ENCODE peak calls at places on chromosomes 13 and 19, in ten cellular contexts. One of them, this sample, is unnamed.

GRCh38 chr19:40165362-40165937 is 25.8 kb upstream of the MAP3K10 start:
- DNase-seq in adrenal gland: peak; percentile 54
- DNase-seq in esophagus squamous epithelium: no peak
- DNase-seq in uterus: no peak
- DNase-seq in AG09309: no peak
- DNase-seq in mucosa of descending colon: peak; percentile 65
- DNase-seq in IMR-90: no peak
- DNase-seq in lower lobe of right lung: peak; percentile 56
- DNase-seq in fibroblast of mammary gland: peak; percentile 40
- DNase-seq in epithelial cell of esophagus: peak; percentile 43
- DNase-seq in this sample: peak; percentile 45

GRCh38 chr19:45322744-45323281 is at the start of gene CKM:
- DNase-seq in esophagus squamous epithelium: no peak
- DNase-seq in epithelial cell of esophagus: no peak
- DNase-seq in AG09309: no peak
- DNase-seq in IMR-90: no peak
- DNase-seq in adrenal gland: no peak
- DNase-seq in uterus: no peak
- DNase-seq in mucosa of descending colon: no peak
- DNase-seq in lower lobe of right lung: no peak
- DNase-seq in fibroblast of mammary gland: no peak
- DNase-seq in this sample: no peak

GRCh38 chr13:22012676-22013075 is 341.8 kb downstream of the FGF9 start:
- DNase-seq in mucosa of descending colon: no peak
- DNase-seq in IMR-90: no peak
- DNase-seq in epithelial cell of esophagus: no peak
- DNase-seq in AG09309: no peak
- DNase-seq in adrenal gland: no peak
- DNase-seq in esophagus squamous epithelium: no peak
- DNase-seq in uterus: no peak
- DNase-seq in fibroblast of mammary gland: no peak
- DNase-seq in lower lobe of right lung: no peak
- DNase-seq in this sample: no peak

GRCh38 chr19:22918221-22918620 is 84.8 kb downstream of the ZNF728 start:
- DNase-seq in lower lobe of right lung: no peak
- DNase-seq in fibroblast of mammary gland: no peak
- DNase-seq in adrenal gland: no peak
- DNase-seq in esophagus squamous epithelium: no peak
- DNase-seq in uterus: no peak
- DNase-seq in AG09309: no peak
- DNase-seq in epithelial cell of esophagus: no peak
- DNase-seq in IMR-90: no peak
- DNase-seq in mucosa of descending colon: no peak
- DNase-seq in this sample: no peak

GRCh38 chr13:54637377-54637776 is 1608.8 kb downstream of the OLFM4 start:
- DNase-seq in AG09309: no peak
- DNase-seq in IMR-90: no peak
- DNase-seq in mucosa of descending colon: no peak
- DNase-seq in uterus: no peak
- DNase-seq in lower lobe of right lung: no peak
- DNase-seq in esophagus squamous epithelium: no peak
- DNase-seq in epithelial cell of esophagus: peak; percentile 30
- DNase-seq in fibroblast of mammary gland: no peak
- DNase-seq in adrenal gland: no peak
- DNase-seq in this sample: no peak

GRCh38 chr13:99542788-99543406 is 41.6 kb downstream of the TM9SF2 start:
- DNase-seq in AG09309: no peak
- DNase-seq in lower lobe of right lung: no peak
- DNase-seq in fibroblast of mammary gland: no peak
- DNase-seq in epithelial cell of esophagus: no peak
- DNase-seq in uterus: no peak
- DNase-seq in adrenal gland: peak; percentile 11
- DNase-seq in esophagus squamous epithelium: peak; percentile 4
- DNase-seq in mucosa of descending colon: no peak
- DNase-seq in IMR-90: no peak
- DNase-seq in this sample: no peak

GRCh38 chr19:9850235-9850959 is 15.3 kb downstream of the PIN1 start:
- DNase-seq in lower lobe of right lung: no peak
- DNase-seq in epithelial cell of esophagus: no peak
- DNase-seq in AG09309: no peak
- DNase-seq in uterus: no peak
- DNase-seq in fibroblast of mammary gland: no peak
- DNase-seq in esophagus squamous epithelium: no peak
- DNase-seq in IMR-90: no peak
- DNase-seq in adrenal gland: no peak
- DNase-seq in mucosa of descending colon: no peak
- DNase-seq in this sample: no peak

GRCh38 chr19:1503089-1503924 is 9.5 kb downstream of the ADAMTSL5 start:
- DNase-seq in adrenal gland: no peak
- DNase-seq in esophagus squamous epithelium: no peak
- DNase-seq in uterus: no peak
- DNase-seq in IMR-90: peak; percentile 32
- DNase-seq in mucosa of descending colon: peak; percentile 76
- DNase-seq in lower lobe of right lung: peak; percentile 73
- DNase-seq in AG09309: no peak
- DNase-seq in fibroblast of mammary gland: peak; percentile 27
- DNase-seq in epithelial cell of esophagus: peak; percentile 38
- DNase-seq in this sample: peak; percentile 42

GRCh38 chr13:23020246-23020843 is 160.4 kb upstream of the SGCG start:
- DNase-seq in lower lobe of right lung: no peak
- DNase-seq in mucosa of descending colon: peak; percentile 73
- DNase-seq in adrenal gland: peak; percentile 15
- DNase-seq in esophagus squamous epithelium: no peak
- DNase-seq in AG09309: peak; percentile 11
- DNase-seq in fibroblast of mammary gland: peak; percentile 69
- DNase-seq in IMR-90: peak; percentile 57
- DNase-seq in uterus: peak; percentile 26
- DNase-seq in epithelial cell of esophagus: peak; percentile 69
- DNase-seq in this sample: peak; percentile 13

GRCh38 chr13:112981361-112981905 is 12.4 kb downstream of the MCF2L start:
- DNase-seq in esophagus squamous epithelium: no peak
- DNase-seq in uterus: no peak
- DNase-seq in IMR-90: no peak
- DNase-seq in fibroblast of mammary gland: no peak
- DNase-seq in AG09309: no peak
- DNase-seq in mucosa of descending colon: no peak
- DNase-seq in adrenal gland: no peak
- DNase-seq in lower lobe of right lung: no peak
- DNase-seq in epithelial cell of esophagus: no peak
- DNase-seq in this sample: no peak

GRCh38 chr19:50490991-50491472 is 14.4 kb upstream of the GARIN5A start:
- DNase-seq in uterus: no peak
- DNase-seq in fibroblast of mammary gland: no peak
- DNase-seq in epithelial cell of esophagus: no peak
- DNase-seq in lower lobe of right lung: no peak
- DNase-seq in adrenal gland: no peak
- DNase-seq in esophagus squamous epithelium: no peak
- DNase-seq in IMR-90: no peak
- DNase-seq in AG09309: no peak
- DNase-seq in mucosa of descending colon: no peak
- DNase-seq in this sample: peak; percentile 47

GRCh38 chr19:35021016-35021415 is 9.3 kb upstream of the SCN1B start:
- DNase-seq in IMR-90: no peak
- DNase-seq in fibroblast of mammary gland: no peak
- DNase-seq in mucosa of descending colon: no peak
- DNase-seq in epithelial cell of esophagus: no peak
- DNase-seq in AG09309: no peak
- DNase-seq in uterus: no peak
- DNase-seq in adrenal gland: no peak
- DNase-seq in esophagus squamous epithelium: no peak
- DNase-seq in lower lobe of right lung: no peak
- DNase-seq in this sample: no peak

GRCh38 chr19:19399733-19400438 is 5.6 kb upstream of the GATAD2A start:
- DNase-seq in AG09309: no peak
- DNase-seq in lower lobe of right lung: no peak
- DNase-seq in epithelial cell of esophagus: no peak
- DNase-seq in adrenal gland: no peak
- DNase-seq in mucosa of descending colon: no peak
- DNase-seq in uterus: no peak
- DNase-seq in fibroblast of mammary gland: peak; percentile 61
- DNase-seq in IMR-90: peak; percentile 38
- DNase-seq in esophagus squamous epithelium: no peak
- DNase-seq in this sample: peak; percentile 35

GRCh38 chr13:35512271-35512920 is 35.9 kb upstream of the MAB21L1 start:
- DNase-seq in adrenal gland: peak; percentile 33
- DNase-seq in lower lobe of right lung: no peak
- DNase-seq in fibroblast of mammary gland: peak; percentile 98
- DNase-seq in mucosa of descending colon: no peak
- DNase-seq in epithelial cell of esophagus: peak; percentile 85
- DNase-seq in esophagus squamous epithelium: no peak
- DNase-seq in AG09309: peak; percentile 91
- DNase-seq in uterus: peak; percentile 61
- DNase-seq in IMR-90: peak; percentile 90
- DNase-seq in this sample: peak; percentile 94

GRCh38 chr13:26558912-26559485 is 1.5 kb downstream of the WASF3 start:
- DNase-seq in adrenal gland: no peak
- DNase-seq in AG09309: no peak
- DNase-seq in epithelial cell of esophagus: no peak
- DNase-seq in uterus: no peak
- DNase-seq in fibroblast of mammary gland: no peak
- DNase-seq in mucosa of descending colon: no peak
- DNase-seq in esophagus squamous epithelium: no peak
- DNase-seq in IMR-90: no peak
- DNase-seq in lower lobe of right lung: no peak
- DNase-seq in this sample: no peak

GRCh38 chr13:26558074-26558805 is 757 bp downstream of the WASF3 start:
- DNase-seq in fibroblast of mammary gland: peak; percentile 18
- DNase-seq in adrenal gland: peak; percentile 24
- DNase-seq in mucosa of descending colon: no peak
- DNase-seq in AG09309: no peak
- DNase-seq in IMR-90: peak; percentile 13
- DNase-seq in uterus: no peak
- DNase-seq in esophagus squamous epithelium: no peak
- DNase-seq in epithelial cell of esophagus: peak; percentile 12
- DNase-seq in lower lobe of right lung: peak; percentile 46
- DNase-seq in this sample: no peak

GRCh38 chr13:26557393-26558073 is at the start of gene WASF3:
- DNase-seq in mucosa of descending colon: peak; percentile 85
- DNase-seq in fibroblast of mammary gland: peak; percentile 87
- DNase-seq in IMR-90: peak; percentile 90
- DNase-seq in adrenal gland: peak; percentile 97
- DNase-seq in uterus: peak; percentile 93
- DNase-seq in epithelial cell of esophagus: peak; percentile 95
- DNase-seq in esophagus squamous epithelium: no peak
- DNase-seq in lower lobe of right lung: peak; percentile 93
- DNase-seq in AG09309: peak; percentile 64
- DNase-seq in this sample: peak; percentile 94

GRCh38 chr13:26555413-26555812 is 2.1 kb upstream of the WASF3 start:
- DNase-seq in AG09309: no peak
- DNase-seq in lower lobe of right lung: no peak
- DNase-seq in epithelial cell of esophagus: no peak
- DNase-seq in adrenal gland: no peak
- DNase-seq in mucosa of descending colon: no peak
- DNase-seq in IMR-90: no peak
- DNase-seq in esophagus squamous epithelium: no peak
- DNase-seq in fibroblast of mammary gland: no peak
- DNase-seq in uterus: no peak
- DNase-seq in this sample: no peak

GRCh38 chr13:26557051-26557392 is 461 bp upstream of the WASF3 start:
- DNase-seq in IMR-90: no peak
- DNase-seq in uterus: no peak
- DNase-seq in adrenal gland: no peak
- DNase-seq in mucosa of descending colon: no peak
- DNase-seq in AG09309: no peak
- DNase-seq in esophagus squamous epithelium: no peak
- DNase-seq in epithelial cell of esophagus: no peak
- DNase-seq in lower lobe of right lung: no peak
- DNase-seq in fibroblast of mammary gland: no peak
- DNase-seq in this sample: no peak
- H3K4me3 ChIP-seq in IMR-90: peak overlapping the region; percentile 51
- H3K4me3 ChIP-seq in uterus: peak overlapping the region; percentile 96
- H3K4me3 ChIP-seq in adrenal gland: no peak overlapping the region
- H3K4me3 ChIP-seq in mucosa of descending colon: no peak overlapping the region
- H3K4me3 ChIP-seq in AG09309: peak overlapping the region; percentile 47
- H3K4me3 ChIP-seq in esophagus squamous epithelium: peak overlapping the region; percentile 57
- H3K4me3 ChIP-seq in epithelial cell of esophagus: peak overlapping the region; percentile 50
- H3K4me3 ChIP-seq in lower lobe of right lung: peak overlapping the region; percentile 63
- H3K4me3 ChIP-seq in fibroblast of mammary gland: peak overlapping the region; percentile 33
- H3K4me3 ChIP-seq in this sample: peak overlapping the region; percentile 47

DNA sequence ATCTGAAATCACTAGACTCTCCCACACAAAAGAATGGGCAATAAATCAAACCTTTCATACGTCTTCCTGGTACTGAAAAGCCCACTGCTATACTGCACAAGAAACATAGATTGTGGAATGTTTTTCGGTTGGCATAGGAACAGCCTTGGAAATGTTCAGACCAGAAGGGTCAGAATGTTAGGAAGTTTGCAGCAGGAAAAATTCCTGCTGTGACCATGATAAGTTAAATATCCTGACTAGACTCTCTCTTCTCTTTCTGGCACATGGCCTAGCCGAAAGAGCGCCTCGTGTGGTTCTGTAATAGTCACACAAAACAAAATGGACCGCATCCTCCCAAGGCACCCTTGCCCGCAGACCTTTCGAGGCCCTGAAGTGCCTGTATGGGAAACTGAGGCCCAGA is 427.2 kb downstream of the COG6 start:
- DNase-seq in fibroblast of mammary gland: no peak
- DNase-seq in AG09309: no peak
- DNase-seq in adrenal gland: peak; percentile 15
- DNase-seq in esophagus squamous epithelium: no peak
- DNase-seq in uterus: no peak
- DNase-seq in epithelial cell of esophagus: no peak
- DNase-seq in lower lobe of right lung: no peak
- DNase-seq in IMR-90: no peak
- DNase-seq in mucosa of descending colon: no peak
- DNase-seq in this sample: no peak
- TF ChIP-seq CTCF in fibroblast of mammary gland: no peak
- TF ChIP-seq CTCF in AG09309: no peak
- TF ChIP-seq CTCF in adrenal gland: no peak
- TF ChIP-seq CTCF in esophagus squamous epithelium: no peak
- TF ChIP-seq CTCF in uterus: no peak
- TF ChIP-seq CTCF in epithelial cell of esophagus: no peak
- TF ChIP-seq CTCF in lower lobe of right lung: no peak
- TF ChIP-seq CTCF in IMR-90: no peak
- TF ChIP-seq CTCF in mucosa of descending colon: no peak
- TF ChIP-seq CTCF in this sample: no peak

DNA sequence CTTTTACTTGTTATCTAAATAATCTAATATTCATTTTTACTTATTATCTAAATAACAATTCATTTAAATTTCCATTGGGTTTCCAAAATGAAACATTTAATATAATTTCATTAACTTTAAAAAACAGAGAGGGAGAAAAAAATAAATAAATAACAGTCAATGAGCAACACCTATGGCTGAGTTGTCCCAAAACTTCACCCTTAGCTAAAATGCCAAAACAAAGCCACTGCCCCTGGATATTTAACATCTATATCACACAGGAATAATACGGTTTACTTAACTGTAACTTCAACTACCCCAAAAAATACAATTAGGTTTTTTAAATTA is 570 bp downstream of the ELF1 start:
- DNase-seq in adrenal gland: no peak
- DNase-seq in esophagus squamous epithelium: no peak
- DNase-seq in uterus: no peak
- DNase-seq in epithelial cell of esophagus: no peak
- DNase-seq in mucosa of descending colon: no peak
- DNase-seq in AG09309: no peak
- DNase-seq in fibroblast of mammary gland: no peak
- DNase-seq in lower lobe of right lung: no peak
- DNase-seq in IMR-90: no peak
- DNase-seq in this sample: no peak
- H3K4me3 ChIP-seq in adrenal gland: no peak overlapping the region
- H3K4me3 ChIP-seq in esophagus squamous epithelium: peak overlapping the region; percentile 46
- H3K4me3 ChIP-seq in uterus: peak overlapping the region; percentile 25
- H3K4me3 ChIP-seq in epithelial cell of esophagus: peak overlapping the region; percentile 61
- H3K4me3 ChIP-seq in mucosa of descending colon: peak overlapping the region; percentile 23
- H3K4me3 ChIP-seq in AG09309: no peak overlapping the region
- H3K4me3 ChIP-seq in fibroblast of mammary gland: peak overlapping the region; percentile 49
- H3K4me3 ChIP-seq in lower lobe of right lung: peak overlapping the region; percentile 48
- H3K4me3 ChIP-seq in IMR-90: no peak overlapping the region
- H3K4me3 ChIP-seq in this sample: no peak overlapping the region

GRCh38 chr19:48815870-48816501 is 5.2 kb upstream of the BCAT2 start:
- DNase-seq in fibroblast of mammary gland: no peak
- DNase-seq in lower lobe of right lung: no peak
- DNase-seq in uterus: no peak
- DNase-seq in IMR-90: peak; percentile 43
- DNase-seq in mucosa of descending colon: no peak
- DNase-seq in adrenal gland: peak; percentile 79
- DNase-seq in esophagus squamous epithelium: no peak
- DNase-seq in epithelial cell of esophagus: peak; percentile 24
- DNase-seq in AG09309: no peak
- DNase-seq in this sample: peak; percentile 33
- TF ChIP-seq CTCF in fibroblast of mammary gland: no peak
- TF ChIP-seq CTCF in lower lobe of right lung: no peak
- TF ChIP-seq CTCF in uterus: no peak
- TF ChIP-seq CTCF in IMR-90: no peak
- TF ChIP-seq CTCF in mucosa of descending colon: no peak
- TF ChIP-seq CTCF in adrenal gland: peak; percentile 19
- TF ChIP-seq CTCF in esophagus squamous epithelium: no peak
- TF ChIP-seq CTCF in epithelial cell of esophagus: peak; percentile 15
- TF ChIP-seq CTCF in AG09309: no peak
- TF ChIP-seq CTCF in this sample: no peak